ENCODE peak calls at places on chromosomes 6 and 20, in ten cellular contexts. One of them, this sample, is unnamed.
A peak's percentile ranks its signal among the peaks of the same experiment; 100 is the strongest.

GRCh38 chr6:53974941-53975340 is 136.3 kb upstream of the MLIP start:
- DNase-seq in stimulated activated naive CD8-positive, alpha-beta T cell treated with anti-CD3 and anti-CD28 coated beads, Interleukin-15, Interleukin-2, amounts not matched to agents 100 U/mL and 50 U/mL, for 24 hours: no peak
- DNase-seq in erythroblast: no peak
- DNase-seq in spleen: no peak
- DNase-seq in body of pancreas: no peak
- DNase-seq in psoas muscle: no peak
- DNase-seq in SK-N-DZ: no peak
- DNase-seq in AG10803: no peak
- DNase-seq in KBM-7: no peak
- DNase-seq in stimulated activated CD4-positive, alpha-beta T cell treated with anti-CD3 and anti-CD28 coated beads, Interleukin-4, amount 100 ng/mL, for 24 hours: no peak
- DNase-seq in this sample: no peak

GRCh38 chr6:33815854-33816253 is 12.1 kb upstream of the MLN start:
- DNase-seq in KBM-7: no peak
- DNase-seq in spleen: no peak
- DNase-seq in stimulated activated CD4-positive, alpha-beta T cell treated with anti-CD3 and anti-CD28 coated beads, Interleukin-4, amount 100 ng/mL, for 24 hours: no peak
- DNase-seq in psoas muscle: no peak
- DNase-seq in AG10803: no peak
- DNase-seq in SK-N-DZ: peak; percentile 74
- DNase-seq in erythroblast: no peak
- DNase-seq in body of pancreas: no peak
- DNase-seq in stimulated activated naive CD8-positive, alpha-beta T cell treated with anti-CD3 and anti-CD28 coated beads, Interleukin-15, Interleukin-2, amounts not matched to agents 100 U/mL and 50 U/mL, for 24 hours: no peak
- DNase-seq in this sample: no peak

GRCh38 chr6:147154454-147154853 is 49.8 kb upstream of the STXBP5 start:
- DNase-seq in psoas muscle: no peak
- DNase-seq in stimulated activated naive CD8-positive, alpha-beta T cell treated with anti-CD3 and anti-CD28 coated beads, Interleukin-15, Interleukin-2, amounts not matched to agents 100 U/mL and 50 U/mL, for 24 hours: no peak
- DNase-seq in SK-N-DZ: no peak
- DNase-seq in body of pancreas: no peak
- DNase-seq in spleen: no peak
- DNase-seq in AG10803: peak; percentile 42
- DNase-seq in erythroblast: no peak
- DNase-seq in stimulated activated CD4-positive, alpha-beta T cell treated with anti-CD3 and anti-CD28 coated beads, Interleukin-4, amount 100 ng/mL, for 24 hours: no peak
- DNase-seq in KBM-7: no peak
- DNase-seq in this sample: no peak

GRCh38 chr6:43113431-43114260 is 37.5 kb downstream of the PTK7 start:
- DNase-seq in erythroblast: no peak
- DNase-seq in SK-N-DZ: no peak
- DNase-seq in spleen: peak; percentile 62
- DNase-seq in stimulated activated CD4-positive, alpha-beta T cell treated with anti-CD3 and anti-CD28 coated beads, Interleukin-4, amount 100 ng/mL, for 24 hours: no peak
- DNase-seq in AG10803: no peak
- DNase-seq in body of pancreas: no peak
- DNase-seq in KBM-7: no peak
- DNase-seq in psoas muscle: no peak
- DNase-seq in stimulated activated naive CD8-positive, alpha-beta T cell treated with anti-CD3 and anti-CD28 coated beads, Interleukin-15, Interleukin-2, amounts not matched to agents 100 U/mL and 50 U/mL, for 24 hours: no peak
- DNase-seq in this sample: no peak

GRCh38 chr6:88843040-88843439 is 120.4 kb downstream of the RNGTT start:
- DNase-seq in SK-N-DZ: no peak
- DNase-seq in erythroblast: no peak
- DNase-seq in KBM-7: no peak
- DNase-seq in stimulated activated CD4-positive, alpha-beta T cell treated with anti-CD3 and anti-CD28 coated beads, Interleukin-4, amount 100 ng/mL, for 24 hours: no peak
- DNase-seq in psoas muscle: no peak
- DNase-seq in spleen: no peak
- DNase-seq in AG10803: peak; percentile 87
- DNase-seq in stimulated activated naive CD8-positive, alpha-beta T cell treated with anti-CD3 and anti-CD28 coated beads, Interleukin-15, Interleukin-2, amounts not matched to agents 100 U/mL and 50 U/mL, for 24 hours: no peak
- DNase-seq in body of pancreas: no peak
- DNase-seq in this sample: no peak

GRCh38 chr6:148272597-148272996 is 70.0 kb upstream of the SASH1 start:
- DNase-seq in body of pancreas: no peak
- DNase-seq in AG10803: no peak
- DNase-seq in psoas muscle: no peak
- DNase-seq in stimulated activated CD4-positive, alpha-beta T cell treated with anti-CD3 and anti-CD28 coated beads, Interleukin-4, amount 100 ng/mL, for 24 hours: no peak
- DNase-seq in erythroblast: no peak
- DNase-seq in SK-N-DZ: no peak
- DNase-seq in stimulated activated naive CD8-positive, alpha-beta T cell treated with anti-CD3 and anti-CD28 coated beads, Interleukin-15, Interleukin-2, amounts not matched to agents 100 U/mL and 50 U/mL, for 24 hours: no peak
- DNase-seq in KBM-7: no peak
- DNase-seq in spleen: no peak
- DNase-seq in this sample: no peak

GRCh38 chr6:167849846-167850459 is 23.2 kb downstream of the AFDN start:
- DNase-seq in psoas muscle: no peak
- DNase-seq in erythroblast: no peak
- DNase-seq in KBM-7: no peak
- DNase-seq in AG10803: no peak
- DNase-seq in stimulated activated CD4-positive, alpha-beta T cell treated with anti-CD3 and anti-CD28 coated beads, Interleukin-4, amount 100 ng/mL, for 24 hours: no peak
- DNase-seq in spleen: no peak
- DNase-seq in body of pancreas: peak; percentile 41
- DNase-seq in SK-N-DZ: no peak
- DNase-seq in stimulated activated naive CD8-positive, alpha-beta T cell treated with anti-CD3 and anti-CD28 coated beads, Interleukin-15, Interleukin-2, amounts not matched to agents 100 U/mL and 50 U/mL, for 24 hours: no peak
- DNase-seq in this sample: no peak

GRCh38 chr6:125323376-125323775 is 21.6 kb upstream of the HDDC2 start:
- DNase-seq in AG10803: no peak
- DNase-seq in psoas muscle: no peak
- DNase-seq in stimulated activated CD4-positive, alpha-beta T cell treated with anti-CD3 and anti-CD28 coated beads, Interleukin-4, amount 100 ng/mL, for 24 hours: no peak
- DNase-seq in KBM-7: no peak
- DNase-seq in SK-N-DZ: no peak
- DNase-seq in erythroblast: no peak
- DNase-seq in spleen: no peak
- DNase-seq in body of pancreas: no peak
- DNase-seq in stimulated activated naive CD8-positive, alpha-beta T cell treated with anti-CD3 and anti-CD28 coated beads, Interleukin-15, Interleukin-2, amounts not matched to agents 100 U/mL and 50 U/mL, for 24 hours: no peak
- DNase-seq in this sample: no peak

GRCh38 chr20:9769954-9770353 is 68.9 kb downstream of the PAK5 start:
- DNase-seq in stimulated activated naive CD8-positive, alpha-beta T cell treated with anti-CD3 and anti-CD28 coated beads, Interleukin-15, Interleukin-2, amounts not matched to agents 100 U/mL and 50 U/mL, for 24 hours: no peak
- DNase-seq in spleen: no peak
- DNase-seq in SK-N-DZ: no peak
- DNase-seq in psoas muscle: no peak
- DNase-seq in body of pancreas: no peak
- DNase-seq in stimulated activated CD4-positive, alpha-beta T cell treated with anti-CD3 and anti-CD28 coated beads, Interleukin-4, amount 100 ng/mL, for 24 hours: no peak
- DNase-seq in KBM-7: no peak
- DNase-seq in AG10803: no peak
- DNase-seq in erythroblast: no peak
- DNase-seq in this sample: no peak

GRCh38 chr6:143233563-143234285 is 173.0 kb downstream of the AIG1 start:
- DNase-seq in body of pancreas: no peak
- DNase-seq in SK-N-DZ: no peak
- DNase-seq in KBM-7: no peak
- DNase-seq in spleen: no peak
- DNase-seq in psoas muscle: no peak
- DNase-seq in AG10803: no peak
- DNase-seq in stimulated activated naive CD8-positive, alpha-beta T cell treated with anti-CD3 and anti-CD28 coated beads, Interleukin-15, Interleukin-2, amounts not matched to agents 100 U/mL and 50 U/mL, for 24 hours: no peak
- DNase-seq in erythroblast: no peak
- DNase-seq in stimulated activated CD4-positive, alpha-beta T cell treated with anti-CD3 and anti-CD28 coated beads, Interleukin-4, amount 100 ng/mL, for 24 hours: no peak
- DNase-seq in this sample: no peak

GRCh38 chr20:14700641-14700965 is 363.2 kb upstream of the FLRT3 start:
- DNase-seq in SK-N-DZ: no peak
- DNase-seq in spleen: no peak
- DNase-seq in KBM-7: no peak
- DNase-seq in stimulated activated CD4-positive, alpha-beta T cell treated with anti-CD3 and anti-CD28 coated beads, Interleukin-4, amount 100 ng/mL, for 24 hours: no peak
- DNase-seq in body of pancreas: no peak
- DNase-seq in psoas muscle: no peak
- DNase-seq in erythroblast: no peak
- DNase-seq in stimulated activated naive CD8-positive, alpha-beta T cell treated with anti-CD3 and anti-CD28 coated beads, Interleukin-15, Interleukin-2, amounts not matched to agents 100 U/mL and 50 U/mL, for 24 hours: no peak
- DNase-seq in AG10803: peak; percentile 38
- DNase-seq in this sample: no peak

GRCh38 chr20:32327087-32327681 is 30.9 kb upstream of the ASXL1 start:
- DNase-seq in stimulated activated naive CD8-positive, alpha-beta T cell treated with anti-CD3 and anti-CD28 coated beads, Interleukin-15, Interleukin-2, amounts not matched to agents 100 U/mL and 50 U/mL, for 24 hours: no peak
- DNase-seq in KBM-7: no peak
- DNase-seq in body of pancreas: no peak
- DNase-seq in AG10803: no peak
- DNase-seq in erythroblast: no peak
- DNase-seq in stimulated activated CD4-positive, alpha-beta T cell treated with anti-CD3 and anti-CD28 coated beads, Interleukin-4, amount 100 ng/mL, for 24 hours: no peak
- DNase-seq in psoas muscle: no peak
- DNase-seq in SK-N-DZ: no peak
- DNase-seq in spleen: no peak
- DNase-seq in this sample: no peak

GRCh38 chr20:37902504-37903313 is at the start of gene VSTM2L:
- DNase-seq in body of pancreas: no peak
- DNase-seq in erythroblast: peak; percentile 40
- DNase-seq in stimulated activated CD4-positive, alpha-beta T cell treated with anti-CD3 and anti-CD28 coated beads, Interleukin-4, amount 100 ng/mL, for 24 hours: no peak
- DNase-seq in KBM-7: peak; percentile 30
- DNase-seq in AG10803: peak; percentile 78
- DNase-seq in psoas muscle: no peak
- DNase-seq in SK-N-DZ: no peak
- DNase-seq in spleen: peak; percentile 83
- DNase-seq in stimulated activated naive CD8-positive, alpha-beta T cell treated with anti-CD3 and anti-CD28 coated beads, Interleukin-15, Interleukin-2, amounts not matched to agents 100 U/mL and 50 U/mL, for 24 hours: no peak
- DNase-seq in this sample: no peak

GRCh38 chr6:68901044-68901443 is 266.0 kb downstream of the ADGRB3 start:
- DNase-seq in erythroblast: peak; percentile 11
- DNase-seq in KBM-7: no peak
- DNase-seq in body of pancreas: no peak
- DNase-seq in SK-N-DZ: no peak
- DNase-seq in stimulated activated naive CD8-positive, alpha-beta T cell treated with anti-CD3 and anti-CD28 coated beads, Interleukin-15, Interleukin-2, amounts not matched to agents 100 U/mL and 50 U/mL, for 24 hours: no peak
- DNase-seq in spleen: no peak
- DNase-seq in psoas muscle: no peak
- DNase-seq in stimulated activated CD4-positive, alpha-beta T cell treated with anti-CD3 and anti-CD28 coated beads, Interleukin-4, amount 100 ng/mL, for 24 hours: no peak
- DNase-seq in AG10803: no peak
- DNase-seq in this sample: no peak

GRCh38 chr20:22905667-22906066 is 129.4 kb upstream of the SSTR4 start:
- DNase-seq in KBM-7: no peak
- DNase-seq in AG10803: peak; percentile 70
- DNase-seq in body of pancreas: no peak
- DNase-seq in stimulated activated CD4-positive, alpha-beta T cell treated with anti-CD3 and anti-CD28 coated beads, Interleukin-4, amount 100 ng/mL, for 24 hours: no peak
- DNase-seq in SK-N-DZ: no peak
- DNase-seq in psoas muscle: peak; percentile 53
- DNase-seq in spleen: no peak
- DNase-seq in stimulated activated naive CD8-positive, alpha-beta T cell treated with anti-CD3 and anti-CD28 coated beads, Interleukin-15, Interleukin-2, amounts not matched to agents 100 U/mL and 50 U/mL, for 24 hours: no peak
- DNase-seq in erythroblast: no peak
- DNase-seq in this sample: no peak

GRCh38 chr20:12098411-12098810 is 180.7 kb downstream of the BTBD3 start:
- DNase-seq in body of pancreas: no peak
- DNase-seq in spleen: no peak
- DNase-seq in stimulated activated CD4-positive, alpha-beta T cell treated with anti-CD3 and anti-CD28 coated beads, Interleukin-4, amount 100 ng/mL, for 24 hours: no peak
- DNase-seq in erythroblast: no peak
- DNase-seq in AG10803: no peak
- DNase-seq in psoas muscle: no peak
- DNase-seq in SK-N-DZ: no peak
- DNase-seq in KBM-7: no peak
- DNase-seq in stimulated activated naive CD8-positive, alpha-beta T cell treated with anti-CD3 and anti-CD28 coated beads, Interleukin-15, Interleukin-2, amounts not matched to agents 100 U/mL and 50 U/mL, for 24 hours: no peak
- DNase-seq in this sample: no peak

GRCh38 chr20:51021067-51022025 is 1.6 kb downstream of the KCNG1 start:
- DNase-seq in SK-N-DZ: no peak
- DNase-seq in spleen: no peak
- DNase-seq in stimulated activated naive CD8-positive, alpha-beta T cell treated with anti-CD3 and anti-CD28 coated beads, Interleukin-15, Interleukin-2, amounts not matched to agents 100 U/mL and 50 U/mL, for 24 hours: no peak
- DNase-seq in psoas muscle: no peak
- DNase-seq in AG10803: peak; percentile 38
- DNase-seq in erythroblast: no peak
- DNase-seq in stimulated activated CD4-positive, alpha-beta T cell treated with anti-CD3 and anti-CD28 coated beads, Interleukin-4, amount 100 ng/mL, for 24 hours: no peak
- DNase-seq in body of pancreas: no peak
- DNase-seq in KBM-7: no peak
- DNase-seq in this sample: no peak

GRCh38 chr6:11609324-11610071 is 71.9 kb downstream of the TMEM170B start:
- DNase-seq in spleen: no peak
- DNase-seq in erythroblast: no peak
- DNase-seq in SK-N-DZ: no peak
- DNase-seq in KBM-7: no peak
- DNase-seq in body of pancreas: no peak
- DNase-seq in AG10803: peak; percentile 98
- DNase-seq in stimulated activated naive CD8-positive, alpha-beta T cell treated with anti-CD3 and anti-CD28 coated beads, Interleukin-15, Interleukin-2, amounts not matched to agents 100 U/mL and 50 U/mL, for 24 hours: no peak
- DNase-seq in stimulated activated CD4-positive, alpha-beta T cell treated with anti-CD3 and anti-CD28 coated beads, Interleukin-4, amount 100 ng/mL, for 24 hours: no peak
- DNase-seq in psoas muscle: no peak
- DNase-seq in this sample: no peak

GRCh38 chr6:16602035-16602434 is 159.2 kb downstream of the ATXN1 start:
- DNase-seq in KBM-7: no peak
- DNase-seq in SK-N-DZ: no peak
- DNase-seq in erythroblast: no peak
- DNase-seq in stimulated activated CD4-positive, alpha-beta T cell treated with anti-CD3 and anti-CD28 coated beads, Interleukin-4, amount 100 ng/mL, for 24 hours: peak; percentile 67
- DNase-seq in spleen: no peak
- DNase-seq in AG10803: no peak
- DNase-seq in body of pancreas: no peak
- DNase-seq in stimulated activated naive CD8-positive, alpha-beta T cell treated with anti-CD3 and anti-CD28 coated beads, Interleukin-15, Interleukin-2, amounts not matched to agents 100 U/mL and 50 U/mL, for 24 hours: peak; percentile 59
- DNase-seq in psoas muscle: no peak
- DNase-seq in this sample: no peak

GRCh38 chr6:111794300-111794699 is 79.0 kb downstream of the FYN start:
- DNase-seq in SK-N-DZ: no peak
- DNase-seq in psoas muscle: no peak
- DNase-seq in stimulated activated CD4-positive, alpha-beta T cell treated with anti-CD3 and anti-CD28 coated beads, Interleukin-4, amount 100 ng/mL, for 24 hours: no peak
- DNase-seq in stimulated activated naive CD8-positive, alpha-beta T cell treated with anti-CD3 and anti-CD28 coated beads, Interleukin-15, Interleukin-2, amounts not matched to agents 100 U/mL and 50 U/mL, for 24 hours: no peak
- DNase-seq in spleen: no peak
- DNase-seq in AG10803: no peak
- DNase-seq in KBM-7: no peak
- DNase-seq in body of pancreas: no peak
- DNase-seq in erythroblast: no peak
- DNase-seq in this sample: no peak

GRCh38 chr20:31676534-31677030 is 38.9 kb downstream of the COX4I2 start:
- DNase-seq in psoas muscle: no peak
- DNase-seq in body of pancreas: no peak
- DNase-seq in AG10803: no peak
- DNase-seq in erythroblast: peak; percentile 76
- DNase-seq in spleen: no peak
- DNase-seq in KBM-7: no peak
- DNase-seq in SK-N-DZ: no peak
- DNase-seq in stimulated activated naive CD8-positive, alpha-beta T cell treated with anti-CD3 and anti-CD28 coated beads, Interleukin-15, Interleukin-2, amounts not matched to agents 100 U/mL and 50 U/mL, for 24 hours: no peak
- DNase-seq in stimulated activated CD4-positive, alpha-beta T cell treated with anti-CD3 and anti-CD28 coated beads, Interleukin-4, amount 100 ng/mL, for 24 hours: no peak
- DNase-seq in this sample: no peak

GRCh38 chr20:44248420-44248759 is 1.3 kb downstream of the GDAP1L1 start:
- DNase-seq in spleen: no peak
- DNase-seq in erythroblast: no peak
- DNase-seq in SK-N-DZ: no peak
- DNase-seq in stimulated activated CD4-positive, alpha-beta T cell treated with anti-CD3 and anti-CD28 coated beads, Interleukin-4, amount 100 ng/mL, for 24 hours: no peak
- DNase-seq in stimulated activated naive CD8-positive, alpha-beta T cell treated with anti-CD3 and anti-CD28 coated beads, Interleukin-15, Interleukin-2, amounts not matched to agents 100 U/mL and 50 U/mL, for 24 hours: no peak
- DNase-seq in AG10803: no peak
- DNase-seq in psoas muscle: no peak
- DNase-seq in body of pancreas: no peak
- DNase-seq in KBM-7: peak; percentile 3
- DNase-seq in this sample: no peak

GRCh38 chr6:13413906-13414555 is 73.4 kb downstream of the GFOD1 start:
- DNase-seq in stimulated activated naive CD8-positive, alpha-beta T cell treated with anti-CD3 and anti-CD28 coated beads, Interleukin-15, Interleukin-2, amounts not matched to agents 100 U/mL and 50 U/mL, for 24 hours: no peak
- DNase-seq in erythroblast: no peak
- DNase-seq in stimulated activated CD4-positive, alpha-beta T cell treated with anti-CD3 and anti-CD28 coated beads, Interleukin-4, amount 100 ng/mL, for 24 hours: no peak
- DNase-seq in spleen: peak; percentile 77
- DNase-seq in AG10803: no peak
- DNase-seq in body of pancreas: no peak
- DNase-seq in psoas muscle: peak; percentile 86
- DNase-seq in KBM-7: no peak
- DNase-seq in SK-N-DZ: no peak
- DNase-seq in this sample: no peak

GRCh38 chr20:25254986-25255680 is 7.2 kb downstream of the PYGB start:
- DNase-seq in erythroblast: no peak
- DNase-seq in AG10803: no peak
- DNase-seq in spleen: no peak
- DNase-seq in SK-N-DZ: peak; percentile 91
- DNase-seq in psoas muscle: peak; percentile 64
- DNase-seq in stimulated activated naive CD8-positive, alpha-beta T cell treated with anti-CD3 and anti-CD28 coated beads, Interleukin-15, Interleukin-2, amounts not matched to agents 100 U/mL and 50 U/mL, for 24 hours: no peak
- DNase-seq in stimulated activated CD4-positive, alpha-beta T cell treated with anti-CD3 and anti-CD28 coated beads, Interleukin-4, amount 100 ng/mL, for 24 hours: no peak
- DNase-seq in body of pancreas: peak; percentile 32
- DNase-seq in KBM-7: no peak
- DNase-seq in this sample: no peak

GRCh38 chr6:120431841-120432240 is 902.4 kb downstream of the TBC1D32 start:
- DNase-seq in stimulated activated CD4-positive, alpha-beta T cell treated with anti-CD3 and anti-CD28 coated beads, Interleukin-4, amount 100 ng/mL, for 24 hours: no peak
- DNase-seq in spleen: peak; percentile 46
- DNase-seq in erythroblast: no peak
- DNase-seq in AG10803: no peak
- DNase-seq in psoas muscle: no peak
- DNase-seq in SK-N-DZ: no peak
- DNase-seq in body of pancreas: no peak
- DNase-seq in KBM-7: no peak
- DNase-seq in stimulated activated naive CD8-positive, alpha-beta T cell treated with anti-CD3 and anti-CD28 coated beads, Interleukin-15, Interleukin-2, amounts not matched to agents 100 U/mL and 50 U/mL, for 24 hours: no peak
- DNase-seq in this sample: no peak

GRCh38 chr6:49787176-49787575 is at the start of gene PGK2:
- DNase-seq in AG10803: no peak
- DNase-seq in SK-N-DZ: no peak
- DNase-seq in psoas muscle: no peak
- DNase-seq in erythroblast: no peak
- DNase-seq in spleen: no peak
- DNase-seq in KBM-7: no peak
- DNase-seq in stimulated activated CD4-positive, alpha-beta T cell treated with anti-CD3 and anti-CD28 coated beads, Interleukin-4, amount 100 ng/mL, for 24 hours: no peak
- DNase-seq in body of pancreas: no peak
- DNase-seq in stimulated activated naive CD8-positive, alpha-beta T cell treated with anti-CD3 and anti-CD28 coated beads, Interleukin-15, Interleukin-2, amounts not matched to agents 100 U/mL and 50 U/mL, for 24 hours: no peak
- DNase-seq in this sample: no peak

GRCh38 chr20:6053776-6054688 is at the start of gene LRRN4:
- DNase-seq in KBM-7: no peak
- DNase-seq in psoas muscle: no peak
- DNase-seq in stimulated activated CD4-positive, alpha-beta T cell treated with anti-CD3 and anti-CD28 coated beads, Interleukin-4, amount 100 ng/mL, for 24 hours: no peak
- DNase-seq in body of pancreas: peak; percentile 34
- DNase-seq in spleen: no peak
- DNase-seq in SK-N-DZ: peak; percentile 80
- DNase-seq in erythroblast: no peak
- DNase-seq in AG10803: peak; percentile 27
- DNase-seq in stimulated activated naive CD8-positive, alpha-beta T cell treated with anti-CD3 and anti-CD28 coated beads, Interleukin-15, Interleukin-2, amounts not matched to agents 100 U/mL and 50 U/mL, for 24 hours: no peak
- DNase-seq in this sample: no peak

GRCh38 chr6:109821494-109821893 is 130.4 kb downstream of the FIG4 start:
- DNase-seq in stimulated activated naive CD8-positive, alpha-beta T cell treated with anti-CD3 and anti-CD28 coated beads, Interleukin-15, Interleukin-2, amounts not matched to agents 100 U/mL and 50 U/mL, for 24 hours: no peak
- DNase-seq in AG10803: no peak
- DNase-seq in psoas muscle: no peak
- DNase-seq in body of pancreas: no peak
- DNase-seq in spleen: no peak
- DNase-seq in KBM-7: no peak
- DNase-seq in erythroblast: no peak
- DNase-seq in stimulated activated CD4-positive, alpha-beta T cell treated with anti-CD3 and anti-CD28 coated beads, Interleukin-4, amount 100 ng/mL, for 24 hours: no peak
- DNase-seq in SK-N-DZ: no peak
- DNase-seq in this sample: no peak

This sample was measured in T-cell.